ENCODE peak calls at places on chromosome X, in five cellular contexts. I is mammary epithelial cell, S is HCT116, G is SK-N-SH, K is OCI-LY7. J is an unnamed sample.

GRCh38 chrX:20325786-20326388 is 59.2 kb upstream of the RPS6KA3 start:
- DNase-seq in S (no peak), I (no peak), K (no peak), G (no peak), J (no peak)

GRCh38 chrX:2620576-2620975 is 70.5 kb upstream of the CD99 start:
- DNase-seq in I (no peak), G (no peak), K (no peak), S (no peak), J (no peak)

GRCh38 chrX:129638917-129639316 is 15.8 kb downstream of the APLN start:
- DNase-seq in G (no peak), S (no peak), I (no peak), K (no peak), J (no peak)

GRCh38 chrX:49106930-49107329 is 16.6 kb downstream of the GPKOW start:
- DNase-seq in I (no peak), K (peak), S (no peak), G (peak), J (peak)

GRCh38 chrX:85243761-85244410 is at the start of the genes SATL1 and ZNF711:
- DNase-seq in K (peak), G (peak), S (peak), I (peak), J (peak)

GRCh38 chrX:134210465-134210864 is 26.5 kb upstream of the CCDC160 start:
- DNase-seq in S (no peak), I (no peak), K (no peak), G (no peak), J (no peak)

GRCh38 chrX:138756234-138756633 is 44.7 kb upstream of the FGF13 start:
- DNase-seq in K (no peak), S (no peak), I (peak), G (no peak), J (peak)

GRCh38 chrX:85221361-85221760 is 22.2 kb downstream of the SATL1 start:
- DNase-seq in G (no peak), K (no peak), I (no peak), S (no peak), J (no peak)

GRCh38 chrX:131830400-131831184 is 192.5 kb upstream of the STK26 start:
- DNase-seq in G (peak), I (peak), S (peak), K (peak), J (peak)

GRCh38 chrX:123171781-123172180 is 12.3 kb upstream of the GRIA3 start:
- DNase-seq in I (peak), G (no peak), S (no peak), K (no peak), J (no peak)

GRCh38 chrX:46686003-46686645 is 72.8 kb downstream of the SLC9A7 start:
- DNase-seq in K (peak), S (peak), I (peak), G (peak), J (peak)

GRCh38 chrX:103215037-103215767 is at the start of gene BEX4:
- DNase-seq in S (peak), K (no peak), G (peak), I (peak), J (peak)

GRCh38 chrX:154735695-154736393 is 15.0 kb downstream of the GAB3 start:
- DNase-seq in S (no peak), K (no peak), G (no peak), I (peak), J (peak)

GRCh38 chrX:146090732-146091131 is 273.1 kb downstream of the SLITRK2 start:
- DNase-seq in I (no peak), S (no peak), K (no peak), G (no peak), J (no peak)

GRCh38 chrX:40092808-40093435 is 4.8 kb downstream of the BCOR start:
- DNase-seq in S (no peak), G (no peak), I (no peak), K (no peak), J (no peak)
- H3K4me3 ChIP-seq in S (peak), G (no peak), I (no peak), K (peak), J (no peak)

DNA sequence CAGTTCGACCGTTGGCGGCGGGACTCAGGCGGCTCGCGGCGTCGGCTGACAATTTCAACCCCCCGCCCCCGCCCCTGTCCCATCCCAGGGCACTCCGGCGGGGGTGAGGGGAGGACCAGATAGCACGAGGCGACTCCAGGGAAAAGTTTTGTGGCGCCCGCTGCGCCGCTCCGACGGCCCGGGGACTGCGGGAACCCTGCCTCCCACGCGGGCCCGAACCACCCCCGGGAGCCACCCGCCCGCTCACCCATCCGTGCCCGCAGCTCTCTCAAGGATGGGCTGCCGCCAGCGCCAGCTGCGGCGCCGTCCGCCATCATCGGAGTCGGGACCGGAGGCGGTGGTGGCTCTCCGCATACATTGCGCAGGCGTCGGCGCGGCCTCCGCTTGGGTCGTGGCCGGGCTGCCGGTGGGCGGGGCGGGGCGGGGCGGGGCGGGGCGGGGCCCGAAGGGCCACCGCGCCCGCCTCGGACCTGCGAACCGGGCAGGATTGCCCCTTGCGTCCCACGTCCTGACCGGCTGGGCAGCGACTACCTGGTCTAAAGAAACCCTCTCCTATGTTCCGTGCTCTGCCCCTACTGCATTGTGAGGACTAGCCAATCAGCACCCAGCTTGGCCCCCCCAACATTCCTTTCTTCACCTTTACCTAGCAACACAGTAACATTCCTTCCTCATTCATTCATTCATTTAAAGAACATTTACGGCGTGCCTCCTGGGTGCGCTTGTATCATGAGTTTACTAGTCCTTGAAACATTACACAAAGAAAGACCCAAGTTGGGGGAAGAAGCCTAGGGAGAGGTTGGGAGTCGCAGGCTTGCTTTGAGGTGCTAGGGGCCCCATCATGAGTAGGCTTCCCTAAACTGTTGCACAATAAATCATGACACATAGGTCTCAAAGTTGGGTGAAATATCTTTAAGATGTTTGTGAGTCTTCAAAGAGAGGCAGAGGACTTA is at the start of gene MAP7D3:
- DNase-seq in K (peak), S (peak), I (peak), G (peak), J (peak)
- H2AFZ ChIP-seq in K (peak), S (peak), I (peak), G (peak), J (peak)

GRCh38 chrX:55490121-55490520 is 473 bp upstream of the USP51 start:
- DNase-seq in K (no peak), I (no peak), G (no peak), S (no peak), J (no peak)
- H3K4me3 ChIP-seq in K (peak), I (peak), G (peak), S (no peak), J (peak)

GRCh38 chrX:52262195-52262546 is 77.5 kb downstream of the MAGED4 start:
- DNase-seq in S (no peak), G (no peak), K (no peak), I (peak), J (no peak)
- H2AFZ ChIP-seq in S (no peak), G (peak), K (peak), I (peak), J (peak)

DNA sequence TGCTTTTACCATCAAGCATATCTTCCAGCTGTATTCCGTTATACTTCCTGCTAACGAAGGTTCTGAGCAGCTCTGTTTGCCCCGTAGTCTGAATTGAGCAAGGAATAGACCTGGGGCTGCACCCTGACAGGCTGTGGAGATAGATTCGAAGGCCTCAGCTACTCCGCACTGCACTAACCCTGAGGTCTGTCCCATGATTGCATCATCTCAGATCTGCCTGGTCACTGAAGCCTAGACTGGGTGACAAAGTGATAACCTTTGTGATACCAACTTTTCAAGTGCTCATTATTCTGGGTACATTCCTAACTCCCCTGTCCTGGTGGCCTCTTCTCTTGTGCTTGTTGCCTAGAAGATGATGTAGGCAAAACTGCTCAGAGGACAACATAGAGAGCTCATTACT is 29.9 kb upstream of the PGRMC1 start:
- DNase-seq in S (no peak), I (no peak), K (peak), G (no peak), J (no peak)
- H3K4me3 ChIP-seq in S (no peak), I (no peak), K (no peak), G (no peak), J (no peak)

DNA sequence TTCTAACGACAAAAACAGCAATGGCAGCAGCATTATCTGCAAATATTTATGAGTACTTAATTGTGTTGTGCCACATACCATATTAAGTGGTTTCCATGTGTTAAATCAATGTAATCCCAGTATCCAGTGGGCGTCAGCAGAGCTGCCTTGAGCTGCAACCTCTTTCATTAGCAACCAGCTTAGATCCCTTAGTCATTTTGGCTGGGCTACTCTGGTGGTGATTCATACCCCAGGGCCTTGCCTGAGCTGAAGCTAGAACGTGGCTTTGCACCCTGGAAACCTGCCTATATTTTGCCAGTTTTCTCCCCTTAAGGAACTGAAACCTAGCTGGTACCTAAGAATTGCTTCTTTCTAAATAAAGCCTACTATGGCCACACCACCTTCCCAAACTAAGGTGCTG is 474.3 kb upstream of the FTHL17 start:
- DNase-seq in I (peak), G (no peak), S (no peak), K (no peak), J (peak)
- H2AFZ ChIP-seq in I (peak), G (no peak), S (no peak), K (no peak), J (no peak)

GRCh38 chrX:9147086-9147485 is 113.2 kb upstream of the FAM9B start:
- DNase-seq in S (no peak), K (no peak), G (no peak), I (no peak), J (no peak)
- H3K4me3 ChIP-seq in S (no peak), K (no peak), G (no peak), I (no peak), J (no peak)

J was measured in fibroblast of lung.